ENCODE peak calls at places on chromosome 12, in five cellular contexts. P, V, L, Z and W are unnamed samples.

GRCh38 chr12:52086366-52086765 is 6.9 kb downstream of the SMIM41 start:
- DNase-seq in Z (peak; percentile 25), L (no peak), P (no peak), V (no peak), W (no peak)

GRCh38 chr12:26871985-26872384 is 39.0 kb upstream of the ITPR2 start:
- DNase-seq in V (no peak), L (no peak), Z (no peak), P (no peak), W (no peak)

GRCh38 chr12:92094751-92095161 is 50.9 kb downstream of the BTG1 start:
- DNase-seq in V (no peak), L (no peak), Z (peak; percentile 15), P (no peak), W (no peak)

GRCh38 chr12:66036317-66036716 is 94.2 kb downstream of the LLPH start:
- DNase-seq in L (no peak), Z (peak; percentile 94), P (peak; percentile 26), V (peak; percentile 49), W (no peak)

GRCh38 chr12:75754698-75755097 is 243.3 kb upstream of the KRR1 start:
- DNase-seq in V (no peak), L (no peak), Z (peak; percentile 27), P (no peak), W (no peak)

GRCh38 chr12:57712671-57713070 is 18.7 kb downstream of the OS9 start:
- DNase-seq in P (no peak), V (no peak), L (peak; percentile 16), Z (no peak), W (no peak)

GRCh38 chr12:39619316-39619659 is 315 bp downstream of the ABCD2 start:
- DNase-seq in Z (no peak), V (no peak), L (peak; percentile 5), P (no peak), W (no peak)

GRCh38 chr12:47039079-47039478 is 40.3 kb upstream of the PCED1B start:
- DNase-seq in P (no peak), V (no peak), Z (no peak), L (no peak), W (no peak)

GRCh38 chr12:131882804-131883520 is 11.5 kb upstream of the ULK1 start:
- DNase-seq in L (no peak), V (no peak), Z (no peak), P (no peak), W (no peak)

GRCh38 chr12:26631846-26632245 is 201.1 kb downstream of the ITPR2 start:
- DNase-seq in P (no peak), V (no peak), Z (peak; percentile 46), L (no peak), W (no peak)

GRCh38 chr12:100987552-100988277 is 193.1 kb downstream of the ANO4 start:
- DNase-seq in V (peak; percentile 11), P (peak; percentile 11), Z (peak; percentile 76), L (peak; percentile 77), W (no peak)

GRCh38 chr12:81779216-81779615 is 20.1 kb upstream of the PPFIA2 start:
- DNase-seq in V (no peak), Z (no peak), P (no peak), L (no peak), W (no peak)

GRCh38 chr12:47356129-47356622 is 276.4 kb upstream of the AMIGO2 start:
- DNase-seq in L (no peak), Z (no peak), V (no peak), P (no peak), W (no peak)

GRCh38 chr12:116381744-116382455 is 104.4 kb upstream of the MED13L start:
- DNase-seq in V (peak; percentile 95), Z (peak; percentile 98), P (no peak), L (peak; percentile 92), W (no peak)

GRCh38 chr12:3836641-3837040 is 36.6 kb downstream of the PARP11 start:
- DNase-seq in L (no peak), P (no peak), V (no peak), Z (no peak), W (no peak)

GRCh38 chr12:31618228-31619025 is 27.5 kb upstream of the DENND5B start:
- DNase-seq in P (no peak), L (no peak), V (no peak), Z (peak; percentile 6), W (no peak)

GRCh38 chr12:12723681-12724420 is 6.7 kb downstream of the CDKN1B start:
- DNase-seq in Z (peak; percentile 26), L (peak; percentile 64), P (peak; percentile 55), V (no peak), W (peak; percentile 49)

GRCh38 chr12:129659927-129660326 is 243.9 kb downstream of the TMEM132D start:
- DNase-seq in L (no peak), Z (no peak), V (no peak), P (no peak), W (no peak)

GRCh38 chr12:49413796-49414195 is 46.5 kb downstream of the SPATS2 start:
- DNase-seq in V (no peak), L (no peak), P (no peak), Z (peak; percentile 23), W (no peak)

GRCh38 chr12:78387721-78388120 is 476.9 kb upstream of the SYT1 start:
- DNase-seq in L (no peak), P (no peak), Z (no peak), V (no peak), W (no peak)

GRCh38 chr12:121278450-121279375 is 17.8 kb downstream of the CAMKK2 start:
- DNase-seq in P (peak; percentile 44), Z (no peak), L (no peak), V (peak; percentile 16), W (no peak)

GRCh38 chr12:39946361-39946948 is 159.4 kb downstream of the SLC2A13 start:
- DNase-seq in P (no peak), V (no peak), L (no peak), Z (no peak), W (no peak)

GRCh38 chr12:105013892-105014291 is 27.8 kb downstream of the NOPCHAP1 start:
- DNase-seq in Z (peak; percentile 16), L (no peak), V (no peak), P (no peak), W (no peak)

GRCh38 chr12:116406529-116406928 is 129.0 kb upstream of the MED13L start:
- DNase-seq in V (no peak), Z (peak; percentile 94), L (no peak), P (peak; percentile 95), W (no peak)

GRCh38 chr12:2563709-2564108 is 231.1 kb upstream of the FKBP4 start:
- DNase-seq in V (no peak), P (no peak), Z (no peak), L (no peak), W (no peak)

GRCh38 chr12:48985475-48985897 is 7.4 kb downstream of the WNT1 start:
- DNase-seq in Z (no peak), L (no peak), V (no peak), P (no peak), W (no peak)

GRCh38 chr12:127903146-127903545 is 363.8 kb upstream of the TMEM132C start:
- DNase-seq in V (no peak), Z (peak; percentile 86), L (no peak), P (no peak), W (no peak)

GRCh38 chr12:125861299-125862281 is 796.4 kb downstream of the AACS start:
- DNase-seq in P (peak; percentile 56), L (no peak), Z (no peak), V (no peak), W (no peak)

GRCh38 chr12:60501124-60501729 is 905.4 kb downstream of the SLC16A7 start:
- DNase-seq in V (no peak), Z (peak; percentile 1), P (no peak), L (peak; percentile 25), W (no peak)

GRCh38 chr12:62426095-62426488 is 40.5 kb upstream of the MON2 start:
- DNase-seq in P (no peak), Z (peak; percentile 20), V (no peak), L (no peak), W (no peak)

GRCh38 chr12:21989819-21990412 is 48.7 kb upstream of the ABCC9 start:
- DNase-seq in P (no peak), L (no peak), Z (peak; percentile 50), V (no peak), W (no peak)

GRCh38 chr12:50922820-50923219 is 29.5 kb upstream of the HIGD1C start:
- DNase-seq in Z (peak; percentile 65), P (no peak), L (peak; percentile 17), V (no peak), W (no peak)

DNA sequence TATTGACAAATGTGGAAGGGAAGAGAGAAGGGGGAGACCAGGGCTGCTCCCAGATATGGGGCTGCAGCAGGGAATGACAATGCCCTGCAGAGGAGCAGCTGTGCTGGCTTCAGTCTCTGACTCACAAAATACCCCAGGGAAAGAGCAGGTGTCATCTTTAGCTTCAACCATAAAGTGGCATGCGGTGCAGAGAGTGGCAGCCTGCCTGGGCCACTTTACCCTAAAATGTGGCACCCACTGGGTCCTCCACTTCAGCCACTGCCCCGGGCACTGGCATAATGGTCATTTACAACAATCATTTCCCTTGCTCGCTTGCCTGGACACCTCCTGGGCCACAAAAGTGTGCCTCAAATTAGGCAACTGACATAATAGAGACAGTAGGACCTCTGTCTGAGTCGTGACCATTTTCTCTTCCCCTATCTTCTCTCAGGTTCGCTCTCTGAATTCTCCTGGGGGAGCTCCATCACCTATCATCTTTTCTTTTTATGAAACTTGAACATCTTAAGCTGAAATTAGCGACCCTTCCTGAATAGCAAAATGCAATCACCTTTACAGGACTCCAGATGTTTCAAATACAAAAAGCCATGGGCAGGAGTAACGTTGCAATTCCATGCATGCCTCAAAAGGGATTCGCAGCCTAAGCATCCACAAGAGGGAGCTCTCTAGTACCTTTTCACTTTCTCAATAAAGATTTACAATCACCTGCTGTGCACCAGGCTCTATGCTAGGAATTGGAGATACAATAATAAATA is 179.9 kb upstream of the ATF7IP start:
- DNase-seq in P (no peak), L (peak; percentile 81), Z (peak; percentile 38), V (peak; percentile 2), W (no peak)
- TF ChIP-seq CTCF in P (peak; percentile 42), L (peak; percentile 92), Z (peak; percentile 79), V (peak; percentile 76), W (peak; percentile 61)

GRCh38 chr12:119676573-119676972 is 8.6 kb downstream of the PRKAB1 start:
- DNase-seq in V (no peak), Z (no peak), P (no peak), L (no peak), W (no peak)
- TF ChIP-seq CTCF in V (no peak), Z (no peak), P (no peak), L (no peak), W (no peak)

DNA sequence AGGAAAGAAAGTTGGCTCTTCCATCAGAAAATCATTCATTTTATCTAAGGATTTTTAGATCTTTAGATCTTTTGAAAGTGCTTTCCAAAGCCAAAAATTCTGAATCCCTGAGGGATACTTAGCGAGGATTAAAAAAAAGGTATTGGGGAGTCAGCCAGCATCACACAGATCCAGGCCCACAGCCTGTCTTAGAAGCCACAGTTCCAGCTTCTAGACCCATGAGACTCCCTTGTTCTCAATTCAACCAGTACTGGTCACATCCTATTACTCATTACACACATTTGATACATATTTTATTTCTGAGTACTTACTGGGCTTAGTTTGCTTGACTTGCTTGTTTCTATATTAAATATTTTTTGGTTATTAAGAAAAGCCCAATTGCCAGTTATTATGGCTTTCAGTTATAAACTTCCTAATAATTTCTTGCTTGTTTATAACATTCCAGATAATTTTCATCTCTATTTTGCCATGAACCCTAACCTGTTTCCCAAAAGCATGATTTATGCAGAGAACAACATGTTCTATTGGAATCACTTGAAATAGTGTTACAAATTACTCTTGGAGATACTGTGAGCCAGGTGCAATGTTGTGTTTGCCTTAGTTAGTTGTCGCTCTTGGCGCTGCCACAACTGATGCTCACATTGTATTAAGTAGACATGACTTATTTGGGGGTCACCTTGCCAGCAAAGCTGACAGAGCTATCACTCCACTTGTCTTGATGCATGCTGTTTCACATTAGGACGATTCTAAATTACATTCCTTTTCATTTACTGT is 49.6 kb downstream of the TSPAN8 start:
- DNase-seq in L (no peak), Z (no peak), P (no peak), V (no peak), W (no peak)
- TF ChIP-seq CTCF in L (no peak), Z (no peak), P (no peak), V (no peak), W (no peak)

GRCh38 chr12:94725375-94726168 is 75.2 kb upstream of the TMCC3 start:
- DNase-seq in P (no peak), V (no peak), L (peak; percentile 77), Z (peak; percentile 17), W (no peak)
- TF ChIP-seq CTCF in P (peak; percentile 29), V (peak; percentile 50), L (peak; percentile 57), Z (peak; percentile 31), W (peak; percentile 34)